ENCODE peak calls at places on chromosomes 6 and 20, in five cellular contexts. R is IMR-90, M is HepG2, T is K562, J is GM12878. P is an unnamed sample.

GRCh38 chr6:53894086-53894485 is 99.3 kb downstream of the LRRC1 start:
- DNase-seq in R (peak), J (no peak), T (no peak), M (no peak), P (no peak)

GRCh38 chr6:3426091-3426780 is 30.6 kb downstream of the SLC22A23 start:
- DNase-seq in J (no peak), R (no peak), M (no peak), T (no peak), P (no peak)

GRCh38 chr6:74942130-74942529 is 263.7 kb downstream of the COL12A1 start:
- DNase-seq in T (no peak), R (peak), M (no peak), J (no peak), P (no peak)

GRCh38 chr20:32019156-32019510 is 8.9 kb downstream of the CCM2L start:
- DNase-seq in J (no peak), M (no peak), R (no peak), T (peak), P (peak)

GRCh38 chr6:132405143-132405915 is 4.1 kb upstream of the MOXD1 start:
- DNase-seq in M (no peak), T (no peak), J (peak), R (peak), P (no peak)

GRCh38 chr20:56358070-56358469 is 704 bp upstream of the FAM210B start:
- DNase-seq in R (no peak), T (no peak), M (no peak), J (no peak), P (no peak)

GRCh38 chr6:88547768-88548167 is 381.6 kb upstream of the CNR1 start:
- DNase-seq in R (no peak), J (no peak), M (no peak), T (no peak), P (no peak)

GRCh38 chr20:63453029-63453523 is 19.4 kb downstream of the KCNQ2 start:
- DNase-seq in R (no peak), T (peak), J (no peak), M (peak), P (peak)

GRCh38 chr6:16326971-16327776 is 88.8 kb downstream of the GMPR start:
- DNase-seq in M (no peak), J (no peak), R (no peak), T (no peak), P (no peak)

GRCh38 chr6:84441456-84441855 is 214.0 kb upstream of the CEP162 start:
- DNase-seq in M (no peak), R (no peak), J (no peak), T (no peak), P (no peak)

GRCh38 chr6:158629376-158630221 is 14.9 kb downstream of the DYNLT1 start:
- DNase-seq in M (peak), J (no peak), R (no peak), T (no peak), P (no peak)

GRCh38 chr20:19683168-19683567 is 74.9 kb upstream of the RIN2 start:
- DNase-seq in R (no peak), J (no peak), T (no peak), M (no peak), P (no peak)

GRCh38 chr20:57103146-57103800 is 163.2 kb downstream of the BMP7 start:
- DNase-seq in J (no peak), R (no peak), M (no peak), T (no peak), P (no peak)

GRCh38 chr6:168746013-168746412 is 305.0 kb downstream of the SMOC2 start:
- DNase-seq in M (no peak), T (no peak), J (no peak), R (no peak), P (no peak)

GRCh38 chr6:134312038-134312660 is 5.8 kb downstream of the SGK1 start:
- DNase-seq in T (no peak), J (no peak), M (no peak), R (no peak), P (no peak)

GRCh38 chr6:17365961-17366360 is 27.4 kb upstream of the CAP2 start:
- DNase-seq in R (no peak), M (no peak), J (no peak), T (no peak), P (no peak)

GRCh38 chr6:108541843-108542795 is 18.6 kb upstream of the FOXO3 start:
- DNase-seq in T (peak), R (peak), M (peak), J (no peak), P (peak)

GRCh38 chr6:113634352-113635163 is 222.6 kb upstream of the MARCKS start:
- DNase-seq in J (peak), M (no peak), R (peak), T (no peak), P (no peak)

GRCh38 chr6:108798672-108799355 is 49.4 kb upstream of the ARMC2 start:
- DNase-seq in T (no peak), R (no peak), J (no peak), M (no peak), P (no peak)

GRCh38 chr6:32445321-32445854 is 5.7 kb downstream of the HLA-DRA start:
- DNase-seq in R (no peak), T (no peak), J (no peak), M (no peak), P (no peak)

GRCh38 chr6:3102875-3103274 is 15.6 kb upstream of the BPHL start:
- DNase-seq in R (peak), M (no peak), J (no peak), T (no peak), P (no peak)

GRCh38 chr6:166540631-166541331 is 45.7 kb downstream of the RAMACL start:
- DNase-seq in J (peak), T (peak), M (no peak), R (peak), P (no peak)

GRCh38 chr6:80003841-80004198 is 629 bp upstream of the TTK start:
- DNase-seq in M (no peak), J (no peak), R (no peak), T (no peak), P (no peak)

GRCh38 chr6:63999613-64000012 is 364.0 kb downstream of the PHF3 start:
- DNase-seq in T (no peak), J (no peak), R (no peak), M (no peak), P (no peak)

GRCh38 chr6:47097092-47097945 is 55.2 kb upstream of the ADGRF1 start:
- DNase-seq in M (peak), J (peak), R (peak), T (peak), P (peak)

GRCh38 chr6:136129365-136129764 is 120.7 kb downstream of the MTFR2 start:
- DNase-seq in R (no peak), M (no peak), J (no peak), T (no peak), P (no peak)

GRCh38 chr6:139308284-139308916 is 16.6 kb upstream of the TXLNB start:
- DNase-seq in J (no peak), R (peak), T (no peak), M (no peak), P (no peak)

GRCh38 chr20:43744121-43744520 is 17.3 kb upstream of the GTSF1L start:
- DNase-seq in T (no peak), R (peak), M (no peak), J (no peak), P (no peak)

GRCh38 chr6:168313371-168314028 is 6.1 kb downstream of the DACT2 start:
- DNase-seq in M (peak), R (no peak), J (no peak), T (no peak), P (no peak)

GRCh38 chr20:61934716-61935530 is 130.8 kb downstream of the TAF4 start:
- DNase-seq in J (no peak), T (no peak), R (peak), M (no peak), P (no peak)

GRCh38 chr6:69994251-69994650 is 127.9 kb downstream of the COL19A1 start:
- DNase-seq in J (no peak), M (no peak), R (no peak), T (no peak), P (no peak)

GRCh38 chr20:49252556-49253350 is 25.1 kb downstream of the ZNFX1 start:
- DNase-seq in J (no peak), R (no peak), T (no peak), M (no peak), P (no peak)

GRCh38 chr20:25576783-25577530 is 8.4 kb downstream of the NINL start:
- DNase-seq in T (no peak), M (no peak), J (no peak), R (no peak), P (no peak)

GRCh38 chr6:123417411-123417810 is 219.3 kb downstream of the TRDN start:
- DNase-seq in J (no peak), M (no peak), R (no peak), T (no peak), P (no peak)

GRCh38 chr20:36646678-36647077 is 682 bp upstream of the SLA2 start:
- DNase-seq in R (no peak), T (no peak), J (no peak), M (no peak), P (no peak)

GRCh38 chr6:5981274-5982026 is 25.3 kb downstream of the NRN1 start:
- DNase-seq in M (no peak), R (peak), J (no peak), T (no peak), P (no peak)

GRCh38 chr6:169884158-169884557 is 132.7 kb downstream of the ERMARD start:
- DNase-seq in J (no peak), R (no peak), T (no peak), M (no peak), P (no peak)

GRCh38 chr20:37559312-37560027 is 31.8 kb upstream of the BLCAP start:
- DNase-seq in T (no peak), M (no peak), J (no peak), R (no peak), P (no peak)

GRCh38 chr6:152845421-152845820 is 94.8 kb downstream of the VIP start:
- DNase-seq in R (no peak), T (no peak), M (no peak), J (no peak), P (no peak)

GRCh38 chr6:42572523-42572922 is 8.7 kb downstream of the UBR2 start:
- DNase-seq in J (peak), R (no peak), M (no peak), T (no peak), P (no peak)

GRCh38 chr6:42564496-42564890 is 664 bp downstream of the UBR2 start:
- DNase-seq in R (no peak), T (no peak), J (no peak), M (peak), P (no peak)

GRCh38 chr6:42566614-42567208 is 2.9 kb downstream of the UBR2 start:
- DNase-seq in J (no peak), T (no peak), R (no peak), M (no peak), P (no peak)

GRCh38 chr6:42571611-42572342 is 7.9 kb downstream of the UBR2 start:
- DNase-seq in T (no peak), J (no peak), R (no peak), M (no peak), P (no peak)

GRCh38 chr6:42569102-42570028 is 5.5 kb downstream of the UBR2 start:
- DNase-seq in M (no peak), R (peak), J (no peak), T (peak), P (no peak)
- H3K4me2 ChIP-seq in M (peak), R (no peak), J (peak), T (peak), P (peak)

GRCh38 chr20:51412991-51413471 is 129.5 kb downstream of the NFATC2 start:
- DNase-seq in M (peak), J (no peak), T (no peak), R (no peak), P (no peak)
- TF ChIP-seq BHLHE40 in M (peak), J (no peak), T (no peak), R (no peak), P (no peak)

DNA sequence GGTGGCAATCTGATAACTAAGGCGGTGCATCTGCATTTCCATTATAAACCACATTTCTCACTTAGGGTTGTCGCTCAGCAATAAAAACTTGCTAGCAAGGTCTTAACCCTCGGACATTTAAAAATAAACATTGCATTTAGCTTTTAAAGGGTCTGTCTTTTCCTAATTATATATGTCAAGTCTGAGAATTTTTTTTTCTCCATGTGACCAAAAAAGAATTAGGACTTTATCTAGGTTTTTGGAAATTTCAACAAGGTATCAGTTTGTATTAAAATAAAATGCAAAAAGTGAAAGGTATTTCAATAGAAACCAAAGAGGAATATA is 198.1 kb downstream of the FOXA2 start:
- DNase-seq in M (no peak), R (no peak), J (no peak), T (no peak), P (no peak)
- H3K4me2 ChIP-seq in M (no peak), R (no peak), J (no peak), T (no peak), P (peak)

GRCh38 chr6:29708432-29709177 is 14.6 kb upstream of the HLA-F start:
- DNase-seq in R (no peak), J (peak), M (no peak), T (no peak), P (no peak)
- TF ChIP-seq BHLHE40 in R (no peak), J (peak), M (no peak), T (no peak), P (no peak)

DNA sequence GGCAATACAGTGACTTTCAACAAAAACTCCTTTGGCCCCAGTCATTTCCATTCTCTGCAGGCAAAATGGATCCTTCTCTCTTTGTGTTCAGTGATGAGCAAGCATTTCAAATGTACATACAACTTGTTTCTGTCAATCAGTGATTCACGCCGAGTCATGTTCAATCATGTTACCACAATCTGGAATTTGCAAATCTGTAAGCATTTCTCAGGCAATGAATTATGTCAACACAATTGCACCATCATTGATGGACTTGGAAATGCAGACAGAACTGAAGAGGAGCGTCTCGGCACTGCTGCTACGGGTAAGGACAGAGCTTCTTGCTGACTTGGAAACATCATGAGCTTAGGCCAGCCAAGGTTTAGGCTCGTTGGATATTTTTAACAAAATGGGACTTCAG is 132.8 kb upstream of the AGPAT4 start:
- DNase-seq in J (no peak), T (no peak), R (peak), M (no peak), P (peak)
- H3K4me2 ChIP-seq in J (no peak), T (no peak), R (no peak), M (no peak), P (peak)

DNA sequence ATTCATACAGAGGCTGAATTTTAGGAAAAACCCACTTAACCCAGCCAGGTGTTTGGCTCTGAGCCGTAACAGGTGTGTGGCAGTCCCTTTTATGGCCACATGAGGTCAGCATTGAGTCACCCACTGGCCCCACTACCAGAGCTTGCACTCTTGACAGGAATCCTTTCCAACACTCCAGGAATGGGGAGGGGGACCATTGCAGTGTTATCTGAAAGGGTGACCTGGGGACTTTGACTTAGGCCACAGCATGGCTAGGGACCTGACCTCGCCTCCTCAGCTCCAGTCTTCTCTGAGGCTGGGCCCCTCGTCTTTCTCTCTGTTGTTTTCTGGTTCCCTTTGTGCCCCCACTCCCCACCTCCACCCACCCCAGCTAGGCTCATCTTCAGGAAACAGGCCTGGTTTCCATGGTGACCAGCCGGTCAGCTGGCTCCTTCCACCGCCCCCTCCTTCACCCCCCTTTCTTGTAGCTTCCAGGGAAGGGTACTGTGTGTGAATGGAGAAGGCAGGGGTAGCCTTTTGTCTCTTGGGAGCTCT is 2.1 kb upstream of the TMEM151B start:
- DNase-seq in M (peak), T (peak), R (peak), J (no peak), P (peak)
- TF ChIP-seq BHLHE40 in M (no peak), T (no peak), R (no peak), J (no peak), P (no peak)

P was measured in A549.